ENCODE peak calls at places on chromosomes 3 and 15, in ten cellular contexts. H, L, Y, C, X, I, V, F, Z and D are unnamed samples. For H3K27me3, the result is how much of the 10 kb centered on the place peaks cover.

GRCh38 chr3:125317761-125318496 is 57.2 kb downstream of the ZNF148 start:
- DNase-seq in H (peak), L (no peak), Y (peak), C (no peak), X (no peak), I (no peak), V (no peak), F (no peak), Z (peak), D (no peak)

GRCh38 chr3:129592362-129593150 is 13.9 kb downstream of the PLXND1 start:
- DNase-seq in H (no peak), L (peak), Y (no peak), C (no peak), X (no peak), I (no peak), V (peak), F (peak), Z (no peak), D (no peak)

GRCh38 chr15:70477750-70478250 is 285.6 kb downstream of the UACA start:
- DNase-seq in H (no peak), L (no peak), Y (no peak), C (no peak), X (no peak), I (no peak), V (no peak), F (no peak), Z (no peak), D (no peak)

GRCh38 chr3:39443530-39443929 is 23.9 kb upstream of the MOBP start:
- DNase-seq in H (no peak), L (peak), Y (peak), C (peak), X (no peak), I (no peak), V (no peak), F (no peak), Z (no peak), D (no peak)

GRCh38 chr3:63993653-63994079 is 29.6 kb downstream of the PSMD6 start:
- DNase-seq in H (peak), L (peak), Y (peak), C (peak), X (peak), I (peak), V (peak), F (peak), Z (peak), D (peak)

GRCh38 chr3:122969585-122970453 is 57.7 kb downstream of the SEMA5B start:
- DNase-seq in H (peak), L (no peak), Y (peak), C (no peak), X (no peak), I (no peak), V (no peak), F (peak), Z (peak), D (no peak)

GRCh38 chr15:33871911-33872760 is 96.2 kb upstream of the CHRM5 start:
- DNase-seq in H (peak), L (no peak), Y (peak), C (no peak), X (no peak), I (no peak), V (peak), F (no peak), Z (no peak), D (no peak)

GRCh38 chr3:70000563-70001081 is 1.1 kb downstream of the SAMMSON start:
- DNase-seq in H (peak), L (no peak), Y (peak), C (no peak), X (peak), I (no peak), V (peak), F (peak), Z (no peak), D (no peak)

GRCh38 chr3:159762238-159762637 is 226.4 kb upstream of the IL12A start:
- DNase-seq in H (no peak), L (no peak), Y (peak), C (no peak), X (no peak), I (no peak), V (peak), F (no peak), Z (peak), D (no peak)

GRCh38 chr3:67362686-67363085 is 291.7 kb downstream of the SUCLG2 start:
- DNase-seq in H (peak), L (peak), Y (peak), C (peak), X (no peak), I (peak), V (no peak), F (no peak), Z (peak), D (no peak)

GRCh38 chr3:50194903-50195500 is 3.6 kb downstream of the GNAT1 start:
- DNase-seq in H (no peak), L (peak), Y (peak), C (peak), X (no peak), I (no peak), V (no peak), F (no peak), Z (no peak), D (peak)

GRCh38 chr15:44738340-44738984 is 2.1 kb downstream of the TRIM69 start:
- DNase-seq in H (peak), L (no peak), Y (peak), C (peak), X (peak), I (peak), V (peak), F (peak), Z (peak), D (peak)

GRCh38 chr3:112730210-112730609 is 89.3 kb upstream of the CCDC80 start:
- DNase-seq in H (peak), L (no peak), Y (peak), C (no peak), X (no peak), I (no peak), V (no peak), F (peak), Z (no peak), D (no peak)

GRCh38 chr3:146970236-146970635 is 365.1 kb upstream of the PLSCR5 start:
- DNase-seq in H (no peak), L (no peak), Y (no peak), C (no peak), X (no peak), I (no peak), V (no peak), F (no peak), Z (peak), D (no peak)

GRCh38 chr3:124409650-124410275 is 320.5 kb upstream of the UMPS start:
- DNase-seq in H (peak), L (no peak), Y (peak), C (no peak), X (no peak), I (no peak), V (no peak), F (peak), Z (peak), D (no peak)

GRCh38 chr3:82875401-82875800 is 1114.0 kb upstream of the GBE1 start:
- DNase-seq in H (no peak), L (no peak), Y (no peak), C (no peak), X (no peak), I (no peak), V (no peak), F (no peak), Z (peak), D (no peak)
- H3K4me2 ChIP-seq in H (no peak), L (no peak), Y (no peak), C (no peak), X (no peak), I (no peak), V (no peak), F (no peak), Z (no peak), D (no peak)

GRCh38 chr15:92884459-92884812 is 15.7 kb upstream of the CHD2 start:
- DNase-seq in H (no peak), L (no peak), Y (no peak), C (no peak), X (no peak), I (no peak), V (no peak), F (no peak), Z (no peak), D (peak)
- H3K27ac ChIP-seq in H (peak), L (no peak), Y (peak), C (peak), X (no peak), I (peak), V (peak), F (peak), Z (peak), D (peak)

GRCh38 chr3:46890132-46890531 is 12.6 kb downstream of the PTH1R start:
- DNase-seq in H (no peak), L (no peak), Y (no peak), C (no peak), X (no peak), I (no peak), V (no peak), F (no peak), Z (no peak), D (no peak)

GRCh38 chr3:46893146-46893748 is 15.7 kb downstream of the PTH1R start:
- DNase-seq in H (no peak), L (no peak), Y (no peak), C (no peak), X (no peak), I (no peak), V (peak), F (no peak), Z (no peak), D (no peak)

GRCh38 chr3:46889381-46890110 is 12.0 kb downstream of the PTH1R start:
- DNase-seq in H (no peak), L (no peak), Y (no peak), C (no peak), X (no peak), I (no peak), V (no peak), F (no peak), Z (no peak), D (no peak)

GRCh38 chr3:46892285-46893145 is 15.0 kb downstream of the PTH1R start:
- DNase-seq in H (peak), L (peak), Y (peak), C (no peak), X (peak), I (peak), V (peak), F (peak), Z (peak), D (no peak)

GRCh38 chr3:46891132-46891531 is 13.6 kb downstream of the PTH1R start:
- DNase-seq in H (no peak), L (no peak), Y (no peak), C (no peak), X (no peak), I (no peak), V (no peak), F (no peak), Z (no peak), D (no peak)
- H3K27me3 ChIP-seq in H (half or more), L (under half), Y (under half), C (under half), X (under half), I (under half), V (half or more), F (under half), Z (under half), D (under half)

GRCh38 chr3:77041156-77041696 is 1.3 kb downstream of the ROBO2 start:
- DNase-seq in H (no peak), L (no peak), Y (no peak), C (no peak), X (no peak), I (no peak), V (peak), F (no peak), Z (no peak), D (no peak)

GRCh38 chr3:77038468-77038927 is 1.4 kb upstream of the ROBO2 start:
- DNase-seq in H (peak), L (peak), Y (peak), C (peak), X (peak), I (peak), V (peak), F (peak), Z (peak), D (peak)

GRCh38 chr3:77039606-77040553 is at the start of gene ROBO2:
- DNase-seq in H (peak), L (peak), Y (no peak), C (no peak), X (peak), I (no peak), V (peak), F (peak), Z (peak), D (no peak)

GRCh38 chr3:77041756-77042155 is 1.9 kb downstream of the ROBO2 start:
- DNase-seq in H (no peak), L (no peak), Y (no peak), C (no peak), X (no peak), I (no peak), V (no peak), F (peak), Z (no peak), D (no peak)

DNA sequence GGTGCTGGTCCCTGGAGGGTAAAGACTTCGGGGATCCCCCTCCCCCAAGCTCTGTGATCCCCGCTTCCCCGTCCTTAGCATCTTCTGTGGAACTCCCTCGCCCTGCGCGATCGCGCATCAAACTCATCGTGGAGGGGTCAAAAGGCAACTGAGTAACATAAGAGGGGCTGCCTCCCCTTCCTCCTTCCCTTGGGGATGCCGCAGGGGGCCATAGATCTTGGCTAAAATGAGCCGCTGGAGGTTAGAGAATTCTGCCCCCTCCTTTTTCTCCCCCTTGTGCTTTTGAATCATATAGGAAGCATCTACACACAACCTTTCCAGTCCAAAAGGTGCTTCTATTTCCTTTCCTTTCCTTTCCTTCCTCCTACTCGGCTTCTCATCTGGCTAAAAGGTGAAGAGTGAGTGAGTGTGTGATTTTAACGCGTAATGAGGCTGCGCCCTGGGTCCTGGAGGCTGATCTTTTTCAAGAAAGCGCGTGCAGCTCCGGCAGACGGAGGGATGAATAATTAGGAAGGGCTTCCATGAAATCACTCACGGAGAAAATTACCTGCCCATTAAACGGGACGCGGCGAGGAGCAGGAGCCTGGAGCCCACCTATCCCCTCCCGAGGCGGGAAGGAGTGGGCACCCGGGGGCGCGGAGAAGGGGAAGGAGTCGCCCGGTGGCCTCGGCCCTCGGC is 832 bp upstream of the ROBO2 start:
- DNase-seq in H (peak), L (peak), Y (no peak), C (no peak), X (peak), I (no peak), V (peak), F (peak), Z (peak), D (no peak)
- H3K4me2 ChIP-seq in H (peak), L (peak), Y (peak), C (no peak), X (peak), I (peak), V (peak), F (peak), Z (peak), D (no peak)

GRCh38 chr3:179166561-179167201 is 18.5 kb downstream of the PIK3CA start:
- DNase-seq in H (no peak), L (no peak), Y (no peak), C (no peak), X (no peak), I (no peak), V (no peak), F (no peak), Z (no peak), D (peak)

GRCh38 chr3:179164857-179165256 is 16.7 kb downstream of the PIK3CA start:
- DNase-seq in H (no peak), L (no peak), Y (no peak), C (no peak), X (no peak), I (no peak), V (no peak), F (no peak), Z (no peak), D (no peak)

GRCh38 chr3:179158336-179159039 is 10.3 kb downstream of the PIK3CA start:
- DNase-seq in H (no peak), L (no peak), Y (no peak), C (no peak), X (no peak), I (no peak), V (no peak), F (no peak), Z (no peak), D (no peak)

GRCh38 chr3:179168933-179169332 is 20.8 kb downstream of the PIK3CA start:
- DNase-seq in H (no peak), L (no peak), Y (no peak), C (no peak), X (no peak), I (no peak), V (no peak), F (no peak), Z (no peak), D (no peak)

DNA sequence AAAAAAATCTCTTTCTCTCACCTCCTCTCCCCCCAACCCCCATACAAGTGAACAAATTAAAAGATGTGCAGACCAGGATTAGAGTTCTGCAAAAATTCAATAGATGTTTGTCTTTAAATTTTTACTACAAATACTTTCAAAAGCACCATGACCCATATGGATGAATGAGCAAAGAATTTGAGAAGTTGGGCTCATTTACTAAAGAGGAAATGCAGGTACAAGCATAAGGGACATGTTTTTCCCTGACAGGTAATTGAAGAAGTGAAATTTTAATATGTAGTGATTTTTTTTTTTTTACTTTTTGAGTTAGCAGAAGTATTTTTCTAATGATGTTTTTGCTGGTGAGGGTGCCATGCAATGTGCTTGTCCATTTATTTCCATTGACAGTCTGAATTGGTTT is 15.3 kb downstream of the PIK3CA start:
- DNase-seq in H (no peak), L (no peak), Y (no peak), C (no peak), X (no peak), I (no peak), V (no peak), F (no peak), Z (no peak), D (no peak)
- H3K27ac ChIP-seq in H (no peak), L (no peak), Y (no peak), C (no peak), X (no peak), I (no peak), V (no peak), F (no peak), Z (no peak), D (no peak)